ENCODE peak calls at places on chromosome 4, in six cellular contexts. J, Z, L, A, B and Y are unnamed samples.

GRCh38 chr4:87975466-87975865 is at the start of gene SPP1:
- DNase-seq in Z (no peak), B (peak; percentile 43), A (peak; percentile 13), J (no peak), L (peak; percentile 56), Y (no peak)

GRCh38 chr4:40685300-40685699 is 55.6 kb upstream of the RBM47 start:
- DNase-seq in L (no peak), B (peak; percentile 53), A (peak; percentile 73), Z (no peak), J (no peak), Y (no peak)

GRCh38 chr4:39526283-39526682 is 956 bp downstream of the UGDH start:
- DNase-seq in Z (no peak), A (no peak), J (no peak), L (no peak), B (no peak), Y (no peak)

GRCh38 chr4:22720091-22720490 is 27.4 kb downstream of the GBA3 start:
- DNase-seq in Z (no peak), L (no peak), J (no peak), A (peak; percentile 31), B (peak; percentile 4), Y (no peak)

GRCh38 chr4:57043304-57044251 is 64.9 kb downstream of the POLR2B start:
- DNase-seq in A (peak; percentile 54), J (no peak), Z (peak; percentile 77), L (no peak), B (peak; percentile 79), Y (no peak)

GRCh38 chr4:102606846-102607440 is 105.8 kb downstream of the NFKB1 start:
- DNase-seq in J (no peak), B (no peak), L (no peak), Z (no peak), A (no peak), Y (no peak)

GRCh38 chr4:7206385-7206784 is 14.0 kb downstream of the SORCS2 start:
- DNase-seq in J (no peak), A (peak; percentile 76), Z (no peak), B (peak; percentile 69), L (peak; percentile 80), Y (peak; percentile 12)

GRCh38 chr4:157115613-157116340 is 39.8 kb downstream of the GLRB start:
- DNase-seq in A (peak; percentile 77), Z (peak; percentile 41), L (no peak), B (peak; percentile 78), J (no peak), Y (no peak)

GRCh38 chr4:185880571-185880970 is 68.6 kb upstream of the SORBS2 start:
- DNase-seq in A (no peak), Z (no peak), B (no peak), J (no peak), L (no peak), Y (no peak)

GRCh38 chr4:6049278-6049677 is 31.0 kb upstream of the C4orf50 start:
- DNase-seq in A (no peak), Z (no peak), B (no peak), L (no peak), J (no peak), Y (no peak)

GRCh38 chr4:53522334-53522733 is 69.0 kb downstream of the LNX1 start:
- DNase-seq in J (no peak), Z (no peak), L (no peak), A (peak; percentile 32), B (no peak), Y (no peak)

GRCh38 chr4:153156263-153156662 is 48.0 kb upstream of the TRIM2 start:
- DNase-seq in J (no peak), Z (no peak), L (no peak), B (peak; percentile 10), A (no peak), Y (no peak)

GRCh38 chr4:125393825-125394224 is 79.1 kb downstream of the FAT4 start:
- DNase-seq in B (no peak), A (no peak), J (no peak), L (no peak), Z (no peak), Y (no peak)

GRCh38 chr4:184514121-184514988 is 40.0 kb upstream of the IRF2 start:
- DNase-seq in B (peak; percentile 94), J (no peak), A (peak; percentile 95), L (peak; percentile 84), Z (peak; percentile 59), Y (no peak)

GRCh38 chr4:88244821-88245579 is 39.4 kb downstream of the PPM1K start:
- DNase-seq in L (no peak), J (no peak), A (no peak), Z (no peak), B (no peak), Y (no peak)

GRCh38 chr4:47525154-47525819 is 40.2 kb downstream of the ATP10D start:
- DNase-seq in B (peak; percentile 95), L (no peak), A (peak; percentile 97), Z (peak; percentile 89), J (no peak), Y (no peak)

GRCh38 chr4:74543247-74543670 is 98.3 kb downstream of the AREG start:
- DNase-seq in J (no peak), L (no peak), Z (no peak), B (no peak), A (no peak), Y (no peak)

GRCh38 chr4:19213388-19213787 is 1038.3 kb upstream of the SLIT2 start:
- DNase-seq in Z (no peak), J (no peak), B (peak; percentile 54), L (no peak), A (peak; percentile 54), Y (no peak)

GRCh38 chr4:62835579-62835978 is 1573.7 kb downstream of the TECRL start:
- DNase-seq in B (no peak), J (no peak), Z (no peak), A (no peak), L (no peak), Y (no peak)

GRCh38 chr4:37725718-37726117 is 39.5 kb upstream of the RELL1 start:
- DNase-seq in B (no peak), J (no peak), A (peak; percentile 17), L (no peak), Z (no peak), Y (no peak)

GRCh38 chr4:27010334-27010940 is 149.8 kb downstream of the STIM2 start:
- DNase-seq in J (peak; percentile 9), A (peak; percentile 75), Z (peak; percentile 39), B (peak; percentile 89), L (peak; percentile 69), Y (peak; percentile 38)

GRCh38 chr4:119479180-119479814 is 149.3 kb downstream of the PDE5A start:
- DNase-seq in J (no peak), L (no peak), A (no peak), Z (no peak), B (no peak), Y (no peak)

GRCh38 chr4:102601586-102602227 is 100.5 kb downstream of the NFKB1 start:
- DNase-seq in Z (no peak), L (no peak), J (no peak), B (no peak), A (no peak), Y (no peak)

GRCh38 chr4:179195887-179196286 is 1753.7 kb upstream of the AGA start:
- DNase-seq in B (no peak), J (no peak), L (no peak), Z (no peak), A (no peak), Y (no peak)

GRCh38 chr4:123667496-123667895 is 270.9 kb downstream of the SPRY1 start:
- DNase-seq in Z (no peak), A (peak; percentile 93), L (no peak), B (no peak), J (no peak), Y (no peak)

GRCh38 chr4:17038510-17039176 is 140.2 kb upstream of the LDB2 start:
- DNase-seq in J (no peak), A (no peak), Z (no peak), L (no peak), B (peak; percentile 14), Y (no peak)